ENCODE peak calls at places on chromosomes 11 and 22, in eight cellular contexts. One of them, this sample, is unnamed.
A peak's percentile ranks its signal among the peaks of the same experiment; 100 is the strongest.

GRCh38 chr11:28049338-28050216 is 58.4 kb downstream of the KIF18A start:
- DNase-seq in CD8-positive, alpha-beta memory T cell: no peak
- DNase-seq in HL-60: no peak
- DNase-seq in RWPE1: peak; percentile 64
- DNase-seq in GM23338: no peak
- DNase-seq in pancreas: no peak
- DNase-seq in GM04503: peak; percentile 3
- DNase-seq in AG09319: no peak
- DNase-seq in this sample: no peak

GRCh38 chr11:96061094-96061493 is 137.2 kb upstream of the MTMR2 start:
- DNase-seq in CD8-positive, alpha-beta memory T cell: no peak
- DNase-seq in HL-60: no peak
- DNase-seq in RWPE1: no peak
- DNase-seq in GM23338: no peak
- DNase-seq in pancreas: no peak
- DNase-seq in GM04503: no peak
- DNase-seq in AG09319: no peak
- DNase-seq in this sample: no peak

GRCh38 chr11:12246169-12246568 is 131.2 kb upstream of the PARVA start:
- DNase-seq in CD8-positive, alpha-beta memory T cell: no peak
- DNase-seq in HL-60: no peak
- DNase-seq in RWPE1: no peak
- DNase-seq in GM23338: no peak
- DNase-seq in pancreas: peak; percentile 75
- DNase-seq in GM04503: no peak
- DNase-seq in AG09319: no peak
- DNase-seq in this sample: no peak

GRCh38 chr11:60777106-60777505 is 8.0 kb upstream of the MS4A10 start:
- DNase-seq in CD8-positive, alpha-beta memory T cell: no peak
- DNase-seq in HL-60: no peak
- DNase-seq in RWPE1: no peak
- DNase-seq in GM23338: no peak
- DNase-seq in pancreas: no peak
- DNase-seq in GM04503: no peak
- DNase-seq in AG09319: no peak
- DNase-seq in this sample: no peak

GRCh38 chr11:73274722-73275380 is 2.7 kb downstream of the P2RY6 start:
- DNase-seq in CD8-positive, alpha-beta memory T cell: no peak
- DNase-seq in HL-60: no peak
- DNase-seq in RWPE1: no peak
- DNase-seq in GM23338: no peak
- DNase-seq in pancreas: no peak
- DNase-seq in GM04503: no peak
- DNase-seq in AG09319: no peak
- DNase-seq in this sample: peak; percentile 28

GRCh38 chr11:104451193-104451592 is 287.2 kb upstream of the PDGFD start:
- DNase-seq in CD8-positive, alpha-beta memory T cell: no peak
- DNase-seq in HL-60: no peak
- DNase-seq in RWPE1: no peak
- DNase-seq in GM23338: peak; percentile 14
- DNase-seq in pancreas: no peak
- DNase-seq in GM04503: no peak
- DNase-seq in AG09319: no peak
- DNase-seq in this sample: no peak

GRCh38 chr11:57512646-57513445 is 2.7 kb downstream of the SLC43A1 start:
- DNase-seq in CD8-positive, alpha-beta memory T cell: no peak
- DNase-seq in HL-60: no peak
- DNase-seq in RWPE1: no peak
- DNase-seq in GM23338: no peak
- DNase-seq in pancreas: peak; percentile 20
- DNase-seq in GM04503: no peak
- DNase-seq in AG09319: no peak
- DNase-seq in this sample: no peak

GRCh38 chr11:108970221-108970991 is 305.5 kb downstream of the DDX10 start:
- DNase-seq in CD8-positive, alpha-beta memory T cell: no peak
- DNase-seq in HL-60: no peak
- DNase-seq in RWPE1: no peak
- DNase-seq in GM23338: no peak
- DNase-seq in pancreas: no peak
- DNase-seq in GM04503: no peak
- DNase-seq in AG09319: no peak
- DNase-seq in this sample: no peak

GRCh38 chr11:15967166-15967565 is 389.2 kb downstream of the SOX6 start:
- DNase-seq in CD8-positive, alpha-beta memory T cell: no peak
- DNase-seq in HL-60: no peak
- DNase-seq in RWPE1: peak; percentile 34
- DNase-seq in GM23338: peak; percentile 16
- DNase-seq in pancreas: no peak
- DNase-seq in GM04503: no peak
- DNase-seq in AG09319: no peak
- DNase-seq in this sample: no peak

GRCh38 chr22:48703265-48703941 is 1124.3 kb downstream of the BRD1 start:
- DNase-seq in CD8-positive, alpha-beta memory T cell: no peak
- DNase-seq in HL-60: no peak
- DNase-seq in RWPE1: no peak
- DNase-seq in GM23338: no peak
- DNase-seq in pancreas: peak; percentile 59
- DNase-seq in GM04503: no peak
- DNase-seq in AG09319: no peak
- DNase-seq in this sample: no peak

GRCh38 chr11:75384438-75385080 is 14.8 kb upstream of the RPS3 start:
- DNase-seq in CD8-positive, alpha-beta memory T cell: peak; percentile 64
- DNase-seq in HL-60: peak; percentile 52
- DNase-seq in RWPE1: peak; percentile 79
- DNase-seq in GM23338: peak; percentile 92
- DNase-seq in pancreas: peak; percentile 89
- DNase-seq in GM04503: no peak
- DNase-seq in AG09319: peak; percentile 25
- DNase-seq in this sample: peak; percentile 79

GRCh38 chr11:113048820-113049555 is 87.8 kb downstream of the NCAM1 start:
- DNase-seq in CD8-positive, alpha-beta memory T cell: no peak
- DNase-seq in HL-60: no peak
- DNase-seq in RWPE1: peak; percentile 73
- DNase-seq in GM23338: no peak
- DNase-seq in pancreas: no peak
- DNase-seq in GM04503: peak; percentile 27
- DNase-seq in AG09319: no peak
- DNase-seq in this sample: no peak

This sample was measured in Kasumi-1.